ENCODE peak calls at places on chromosomes 7 and 10, in five cellular contexts. H is astrocyte of the spinal cord, S is PC-3, F is endodermal cell, C is tibial artery. M is an unnamed sample.

GRCh38 chr7:111486472-111487142 is 75.7 kb downstream of the IMMP2L start:
- DNase-seq in H (peak), S (peak), F (no peak), C (no peak), M (no peak)

GRCh38 chr7:103929808-103930415 is 59.5 kb downstream of the RELN start:
- DNase-seq in H (no peak), S (peak), F (no peak), C (no peak), M (no peak)

GRCh38 chr10:62075912-62076311 is 174.4 kb downstream of the ARID5B start:
- DNase-seq in H (no peak), S (peak), F (no peak), C (no peak), M (no peak)

GRCh38 chr10:84256510-84257342 is 11.9 kb downstream of the RGR start:
- DNase-seq in H (peak), S (no peak), F (peak), C (no peak), M (no peak)

GRCh38 chr7:415646-416525 is 103.8 kb downstream of the PDGFA start:
- DNase-seq in H (no peak), S (no peak), F (peak), C (peak), M (no peak)

GRCh38 chr10:3780056-3780765 is 4.8 kb downstream of the KLF6 start:
- DNase-seq in H (peak), S (peak), F (peak), C (no peak), M (no peak)

GRCh38 chr7:117941138-117941810 is 68.0 kb upstream of the CTTNBP2 start:
- DNase-seq in H (no peak), S (no peak), F (no peak), C (no peak), M (no peak)

GRCh38 chr7:15561840-15562239 is at the start of gene AGMO:
- DNase-seq in H (peak), S (peak), F (no peak), C (peak), M (no peak)

GRCh38 chr7:131544449-131545425 is 11.7 kb downstream of the PODXL start:
- DNase-seq in H (peak), S (peak), F (peak), C (no peak), M (no peak)

GRCh38 chr7:94174375-94174774 is 170.2 kb upstream of the BET1 start:
- DNase-seq in H (no peak), S (no peak), F (no peak), C (no peak), M (no peak)

GRCh38 chr7:101575731-101576130 is 53.4 kb downstream of the MYL10 start:
- DNase-seq in H (no peak), S (no peak), F (no peak), C (no peak), M (no peak)

GRCh38 chr7:945556-946255 is 8.8 kb downstream of the ADAP1 start:
- DNase-seq in H (no peak), S (peak), F (peak), C (peak), M (no peak)

GRCh38 chr10:76082956-76083355 is 651.5 kb downstream of the LRMDA start:
- DNase-seq in H (peak), S (peak), F (peak), C (no peak), M (no peak)

GRCh38 chr7:2863461-2864066 is 19.5 kb upstream of the GNA12 start:
- DNase-seq in H (peak), S (peak), F (peak), C (peak), M (no peak)

GRCh38 chr7:105130580-105130979 is 116.6 kb downstream of the KMT2E start:
- DNase-seq in H (no peak), S (no peak), F (peak), C (no peak), M (no peak)

GRCh38 chr10:97974108-97974507 is 56.3 kb downstream of the CRTAC1 start:
- DNase-seq in H (no peak), S (no peak), F (peak), C (no peak), M (no peak)

GRCh38 chr7:158017226-158018060 is 570.2 kb downstream of the PTPRN2 start:
- DNase-seq in H (no peak), S (no peak), F (peak), C (peak), M (peak)

DNA sequence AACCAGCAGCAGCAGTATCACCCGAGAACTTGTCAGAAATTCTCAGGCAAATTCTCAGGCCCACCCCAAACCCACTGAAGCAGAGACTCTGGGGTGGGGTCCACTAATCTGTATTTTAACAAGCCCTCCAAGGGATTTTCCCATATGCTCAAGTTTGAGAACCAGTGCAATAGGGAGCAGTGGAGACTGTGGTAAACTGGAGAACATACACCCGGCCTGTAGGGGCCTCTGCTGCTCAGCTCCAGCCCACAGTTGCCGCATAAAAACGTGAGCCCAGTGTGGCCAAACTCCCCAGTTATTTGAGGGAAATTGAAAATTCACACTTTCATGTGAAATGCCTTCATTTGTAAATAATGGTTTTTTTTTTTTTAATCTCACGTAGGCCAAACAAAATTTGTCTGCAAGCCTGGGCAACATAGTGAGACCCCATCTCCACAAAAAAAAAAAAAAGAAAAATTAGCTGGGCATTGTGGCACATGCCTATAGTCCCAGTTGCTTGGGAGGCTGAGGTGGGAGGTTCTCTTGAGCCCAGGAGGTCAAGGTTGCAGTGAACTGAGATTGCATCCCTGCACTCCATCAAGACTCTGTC is 97.6 kb upstream of the ZMIZ1 start:
- DNase-seq in H (no peak), S (no peak), F (no peak), C (no peak), M (no peak)
- TF ChIP-seq CTCF in H (no peak), S (peak), F (peak), C (no peak), M (peak)

GRCh38 chr10:107899663-107900062 is 735.2 kb upstream of the SORCS1 start:
- DNase-seq in H (no peak), S (no peak), F (no peak), C (no peak), M (no peak)
- TF ChIP-seq CTCF in H (no peak), S (no peak), F (no peak), C (no peak), M (no peak)

DNA sequence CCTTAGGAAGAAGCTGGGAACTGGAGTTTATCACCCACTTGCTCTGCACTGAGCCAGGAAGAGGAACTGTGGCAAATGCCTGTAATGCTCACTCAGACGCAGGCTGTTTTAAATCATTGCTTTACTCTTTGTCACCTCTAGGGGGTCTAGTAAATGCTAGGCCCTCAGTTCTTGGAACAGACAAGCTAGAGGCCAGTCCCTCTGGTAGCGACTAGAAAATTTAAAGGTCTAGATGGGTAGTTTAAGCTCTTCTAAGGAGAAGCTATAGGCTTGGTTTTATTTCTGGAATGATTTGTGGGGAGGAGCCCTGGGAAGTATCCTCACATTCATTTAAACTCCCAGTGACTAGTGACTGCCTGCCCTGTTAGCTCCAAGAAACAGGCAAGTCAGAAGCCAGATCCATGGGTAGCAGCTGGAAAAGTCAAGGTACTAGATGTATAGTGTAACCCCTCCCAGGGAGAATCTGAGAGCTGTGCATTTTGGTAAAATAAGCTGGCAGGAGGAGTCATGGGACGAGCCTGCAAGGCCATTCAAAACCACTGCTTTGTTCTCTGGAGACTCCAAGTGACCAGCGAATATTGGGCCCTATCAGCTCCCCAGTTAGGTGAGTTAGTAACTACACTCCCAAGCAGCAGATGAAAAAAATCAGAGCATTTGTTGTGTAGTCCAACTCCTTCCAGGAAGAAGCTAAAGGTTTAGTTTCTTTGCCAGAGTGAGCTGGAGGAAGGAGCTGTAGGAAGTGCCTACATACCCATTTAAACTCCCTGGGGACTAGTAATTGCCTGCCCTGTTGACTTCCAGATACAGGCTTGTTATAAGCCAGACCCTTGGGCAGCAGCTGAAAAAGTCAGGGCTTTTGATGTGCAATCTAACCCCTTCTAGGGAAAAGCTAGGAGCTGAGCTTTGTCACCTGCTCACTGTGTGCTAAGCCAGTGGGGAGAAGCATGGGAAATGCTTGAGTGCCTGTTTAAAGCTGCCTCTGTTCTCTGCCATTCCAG is 68.9 kb downstream of the DYNC1I1 start:
- DNase-seq in H (no peak), S (peak), F (peak), C (no peak), M (no peak)
- TF ChIP-seq CTCF in H (no peak), S (peak), F (peak), C (no peak), M (peak)

DNA sequence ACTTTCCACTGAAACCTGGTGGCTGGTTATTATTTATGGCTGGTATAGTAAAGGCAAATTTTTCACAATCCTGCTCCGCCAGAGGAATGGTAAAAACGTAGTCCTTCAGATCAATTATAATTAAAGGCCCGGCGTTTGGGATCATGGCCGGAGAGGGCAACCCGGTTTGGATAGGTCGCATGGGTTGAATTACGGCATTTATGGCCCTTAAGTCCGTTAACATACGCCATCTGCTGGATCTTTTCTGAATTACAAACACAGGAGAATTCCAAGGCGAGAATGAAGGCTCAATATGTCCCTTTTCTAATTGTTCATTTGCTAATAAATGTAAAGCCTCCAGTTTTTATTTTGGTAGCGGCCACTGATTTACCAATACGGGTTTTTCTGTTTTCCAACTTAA is 11.3 kb upstream of the TAS2R3 start:
- DNase-seq in H (no peak), S (peak), F (no peak), C (no peak), M (no peak)
- TF ChIP-seq CTCF in H (peak), S (peak), F (peak), C (no peak), M (peak)